ENCODE peak calls at places on chromosomes 6 and 20, in seven cellular contexts. One of them, this sample, is unnamed.

GRCh38 chr6:156687875-156688549 is 89.2 kb upstream of the ARID1B start:
- DNase-seq in AG09309: no peak
- DNase-seq in HL-60: no peak
- DNase-seq in PC-3: peak
- DNase-seq in CD8-positive, alpha-beta T cell: no peak
- DNase-seq in cardiac fibroblast: peak
- DNase-seq in endodermal cell: peak
- DNase-seq in this sample: peak

GRCh38 chr6:141398954-141399353 is 733.8 kb upstream of the GJE1 start:
- DNase-seq in HL-60: no peak
- DNase-seq in PC-3: no peak
- DNase-seq in cardiac fibroblast: no peak
- DNase-seq in endodermal cell: no peak
- DNase-seq in CD8-positive, alpha-beta T cell: no peak
- DNase-seq in AG09309: peak
- DNase-seq in this sample: no peak

GRCh38 chr6:160035693-160036330 is 66.9 kb downstream of the IGF2R start:
- DNase-seq in HL-60: no peak
- DNase-seq in AG09309: no peak
- DNase-seq in CD8-positive, alpha-beta T cell: no peak
- DNase-seq in cardiac fibroblast: no peak
- DNase-seq in PC-3: no peak
- DNase-seq in endodermal cell: peak
- DNase-seq in this sample: no peak

GRCh38 chr6:21708181-21708580 is 114.6 kb downstream of the SOX4 start:
- DNase-seq in HL-60: no peak
- DNase-seq in endodermal cell: no peak
- DNase-seq in cardiac fibroblast: no peak
- DNase-seq in CD8-positive, alpha-beta T cell: no peak
- DNase-seq in AG09309: no peak
- DNase-seq in PC-3: no peak
- DNase-seq in this sample: no peak

GRCh38 chr6:135331002-135331401 is 149.9 kb downstream of the MYB start:
- DNase-seq in AG09309: no peak
- DNase-seq in endodermal cell: no peak
- DNase-seq in HL-60: no peak
- DNase-seq in CD8-positive, alpha-beta T cell: no peak
- DNase-seq in PC-3: no peak
- DNase-seq in cardiac fibroblast: peak
- DNase-seq in this sample: no peak

GRCh38 chr20:14576478-14576877 is 239.1 kb upstream of the FLRT3 start:
- DNase-seq in AG09309: no peak
- DNase-seq in endodermal cell: no peak
- DNase-seq in CD8-positive, alpha-beta T cell: no peak
- DNase-seq in cardiac fibroblast: no peak
- DNase-seq in HL-60: no peak
- DNase-seq in PC-3: no peak
- DNase-seq in this sample: no peak

GRCh38 chr6:63787021-63787420 is 151.4 kb downstream of the PHF3 start:
- DNase-seq in PC-3: no peak
- DNase-seq in HL-60: peak
- DNase-seq in CD8-positive, alpha-beta T cell: no peak
- DNase-seq in AG09309: peak
- DNase-seq in endodermal cell: no peak
- DNase-seq in cardiac fibroblast: peak
- DNase-seq in this sample: peak

GRCh38 chr6:13308332-13308731 is 20.0 kb downstream of the TBC1D7 start:
- DNase-seq in PC-3: no peak
- DNase-seq in CD8-positive, alpha-beta T cell: no peak
- DNase-seq in cardiac fibroblast: no peak
- DNase-seq in HL-60: no peak
- DNase-seq in endodermal cell: no peak
- DNase-seq in AG09309: no peak
- DNase-seq in this sample: no peak

GRCh38 chr20:48832423-48832735 is 4.6 kb upstream of the PREX1 start:
- DNase-seq in AG09309: no peak
- DNase-seq in PC-3: no peak
- DNase-seq in CD8-positive, alpha-beta T cell: no peak
- DNase-seq in cardiac fibroblast: no peak
- DNase-seq in HL-60: peak
- DNase-seq in endodermal cell: no peak
- DNase-seq in this sample: no peak

GRCh38 chr6:118187568-118188164 is 280.6 kb downstream of the SLC35F1 start:
- DNase-seq in cardiac fibroblast: peak
- DNase-seq in endodermal cell: no peak
- DNase-seq in HL-60: no peak
- DNase-seq in AG09309: peak
- DNase-seq in CD8-positive, alpha-beta T cell: no peak
- DNase-seq in PC-3: no peak
- DNase-seq in this sample: peak

GRCh38 chr6:161200610-161201201 is 73.2 kb downstream of the AGPAT4 start:
- DNase-seq in HL-60: no peak
- DNase-seq in CD8-positive, alpha-beta T cell: no peak
- DNase-seq in AG09309: no peak
- DNase-seq in cardiac fibroblast: no peak
- DNase-seq in PC-3: no peak
- DNase-seq in endodermal cell: no peak
- DNase-seq in this sample: no peak

GRCh38 chr6:25486580-25486979 is 165.4 kb upstream of the SCGN start:
- DNase-seq in endodermal cell: no peak
- DNase-seq in cardiac fibroblast: no peak
- DNase-seq in AG09309: no peak
- DNase-seq in CD8-positive, alpha-beta T cell: no peak
- DNase-seq in PC-3: no peak
- DNase-seq in HL-60: no peak
- DNase-seq in this sample: no peak

GRCh38 chr6:130303436-130303835 is 62.4 kb upstream of the TMEM200A start:
- DNase-seq in cardiac fibroblast: peak
- DNase-seq in endodermal cell: no peak
- DNase-seq in AG09309: no peak
- DNase-seq in PC-3: no peak
- DNase-seq in HL-60: no peak
- DNase-seq in CD8-positive, alpha-beta T cell: no peak
- DNase-seq in this sample: peak

GRCh38 chr6:87203448-87204023 is 48.2 kb downstream of the ZNF292 start:
- DNase-seq in PC-3: no peak
- DNase-seq in AG09309: no peak
- DNase-seq in HL-60: no peak
- DNase-seq in endodermal cell: peak
- DNase-seq in CD8-positive, alpha-beta T cell: no peak
- DNase-seq in cardiac fibroblast: no peak
- DNase-seq in this sample: no peak

GRCh38 chr6:38239719-38240451 is 399.8 kb downstream of the BTBD9 start:
- DNase-seq in cardiac fibroblast: peak
- DNase-seq in PC-3: peak
- DNase-seq in AG09309: no peak
- DNase-seq in HL-60: no peak
- DNase-seq in CD8-positive, alpha-beta T cell: no peak
- DNase-seq in endodermal cell: peak
- DNase-seq in this sample: peak

GRCh38 chr6:118124851-118125250 is 217.8 kb downstream of the SLC35F1 start:
- DNase-seq in CD8-positive, alpha-beta T cell: no peak
- DNase-seq in cardiac fibroblast: no peak
- DNase-seq in endodermal cell: no peak
- DNase-seq in AG09309: no peak
- DNase-seq in HL-60: no peak
- DNase-seq in PC-3: no peak
- DNase-seq in this sample: no peak

GRCh38 chr6:37960139-37960935 is 140.8 kb downstream of the ZFAND3 start:
- DNase-seq in endodermal cell: no peak
- DNase-seq in PC-3: peak
- DNase-seq in HL-60: no peak
- DNase-seq in AG09309: no peak
- DNase-seq in CD8-positive, alpha-beta T cell: no peak
- DNase-seq in cardiac fibroblast: no peak
- DNase-seq in this sample: no peak

GRCh38 chr6:106961801-106962200 is 12.7 kb downstream of the CD24 start:
- DNase-seq in endodermal cell: no peak
- DNase-seq in AG09309: no peak
- DNase-seq in cardiac fibroblast: no peak
- DNase-seq in CD8-positive, alpha-beta T cell: no peak
- DNase-seq in HL-60: no peak
- DNase-seq in PC-3: no peak
- DNase-seq in this sample: no peak

GRCh38 chr20:21052241-21052640 is 53.9 kb downstream of the LINC00237 start:
- DNase-seq in endodermal cell: no peak
- DNase-seq in cardiac fibroblast: no peak
- DNase-seq in PC-3: no peak
- DNase-seq in AG09309: no peak
- DNase-seq in CD8-positive, alpha-beta T cell: no peak
- DNase-seq in HL-60: no peak
- DNase-seq in this sample: no peak

GRCh38 chr6:64121166-64121565 is 485.6 kb downstream of the PHF3 start:
- DNase-seq in endodermal cell: no peak
- DNase-seq in CD8-positive, alpha-beta T cell: no peak
- DNase-seq in PC-3: no peak
- DNase-seq in HL-60: no peak
- DNase-seq in cardiac fibroblast: no peak
- DNase-seq in AG09309: no peak
- DNase-seq in this sample: no peak

GRCh38 chr6:18260448-18261106 is 3.8 kb downstream of the DEK start:
- DNase-seq in AG09309: no peak
- DNase-seq in endodermal cell: peak
- DNase-seq in PC-3: peak
- DNase-seq in CD8-positive, alpha-beta T cell: no peak
- DNase-seq in HL-60: no peak
- DNase-seq in cardiac fibroblast: peak
- DNase-seq in this sample: no peak

DNA sequence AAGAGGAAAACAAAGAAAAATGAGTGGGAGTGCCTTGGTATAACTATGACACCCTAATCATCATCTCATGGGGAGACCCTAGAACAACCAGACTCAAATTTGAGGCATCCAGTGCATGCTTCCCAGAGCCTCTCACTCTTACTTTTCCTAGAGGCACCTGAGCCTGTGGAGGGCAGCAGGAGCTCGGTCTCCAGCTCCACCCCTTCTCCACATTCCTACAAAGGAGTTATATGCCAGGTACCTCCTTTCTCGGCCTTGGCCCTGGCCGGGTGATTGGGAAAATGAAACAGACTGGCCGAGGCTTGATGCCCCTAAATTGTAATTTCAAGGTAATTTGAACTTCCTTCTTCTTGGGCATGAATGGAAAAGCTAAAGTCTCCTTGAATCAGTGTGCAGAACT is 761.2 kb upstream of the CHD6 start:
- DNase-seq in endodermal cell: peak
- DNase-seq in CD8-positive, alpha-beta T cell: no peak
- DNase-seq in PC-3: no peak
- DNase-seq in HL-60: no peak
- DNase-seq in AG09309: no peak
- DNase-seq in cardiac fibroblast: no peak
- DNase-seq in this sample: no peak
- TF ChIP-seq CTCF in endodermal cell: no peak
- TF ChIP-seq CTCF in CD8-positive, alpha-beta T cell: no peak
- TF ChIP-seq CTCF in PC-3: no peak
- TF ChIP-seq CTCF in HL-60: no peak
- TF ChIP-seq CTCF in AG09309: no peak
- TF ChIP-seq CTCF in cardiac fibroblast: no peak
- TF ChIP-seq CTCF in this sample: no peak

GRCh38 chr6:148240866-148241477 is 101.7 kb upstream of the SASH1 start:
- DNase-seq in CD8-positive, alpha-beta T cell: no peak
- DNase-seq in AG09309: peak
- DNase-seq in cardiac fibroblast: peak
- DNase-seq in PC-3: no peak
- DNase-seq in HL-60: no peak
- DNase-seq in endodermal cell: no peak
- DNase-seq in this sample: peak

GRCh38 chr6:148239777-148240462 is 102.7 kb upstream of the SASH1 start:
- DNase-seq in AG09309: no peak
- DNase-seq in cardiac fibroblast: peak
- DNase-seq in PC-3: no peak
- DNase-seq in CD8-positive, alpha-beta T cell: no peak
- DNase-seq in HL-60: no peak
- DNase-seq in endodermal cell: no peak
- DNase-seq in this sample: peak

GRCh38 chr6:148242180-148242579 is 100.5 kb upstream of the SASH1 start:
- DNase-seq in endodermal cell: no peak
- DNase-seq in PC-3: no peak
- DNase-seq in HL-60: no peak
- DNase-seq in AG09309: peak
- DNase-seq in CD8-positive, alpha-beta T cell: no peak
- DNase-seq in cardiac fibroblast: peak
- DNase-seq in this sample: no peak

GRCh38 chr6:148239215-148239614 is 103.4 kb upstream of the SASH1 start:
- DNase-seq in endodermal cell: no peak
- DNase-seq in CD8-positive, alpha-beta T cell: no peak
- DNase-seq in cardiac fibroblast: no peak
- DNase-seq in AG09309: no peak
- DNase-seq in HL-60: no peak
- DNase-seq in PC-3: no peak
- DNase-seq in this sample: no peak

DNA sequence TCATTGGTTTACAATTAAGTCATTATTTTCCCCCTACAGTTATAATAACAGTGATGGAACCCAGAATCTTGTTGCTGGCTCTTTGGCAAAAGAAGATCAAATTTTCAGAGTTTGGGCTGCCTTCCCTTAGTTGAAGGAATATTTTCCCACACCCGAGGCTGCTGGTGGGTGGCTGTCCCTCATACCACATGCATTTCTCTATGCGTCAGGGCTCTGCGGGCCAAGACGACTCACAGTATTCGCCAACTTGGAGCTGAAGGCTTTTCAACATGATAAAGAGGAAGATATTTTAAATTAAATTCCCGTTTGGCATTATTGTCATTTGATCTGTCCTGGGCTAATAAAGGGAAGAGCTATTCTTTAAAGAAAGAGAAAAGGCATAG is 102.2 kb upstream of the SASH1 start:
- DNase-seq in HL-60: no peak
- DNase-seq in endodermal cell: no peak
- DNase-seq in AG09309: peak
- DNase-seq in PC-3: no peak
- DNase-seq in CD8-positive, alpha-beta T cell: no peak
- DNase-seq in cardiac fibroblast: peak
- DNase-seq in this sample: peak
- H3K4me3 ChIP-seq in HL-60: no peak
- H3K4me3 ChIP-seq in endodermal cell: no peak
- H3K4me3 ChIP-seq in AG09309: no peak
- H3K4me3 ChIP-seq in PC-3: no peak
- H3K4me3 ChIP-seq in CD8-positive, alpha-beta T cell: no peak
- H3K4me3 ChIP-seq in cardiac fibroblast: no peak
- H3K4me3 ChIP-seq in this sample: no peak

DNA sequence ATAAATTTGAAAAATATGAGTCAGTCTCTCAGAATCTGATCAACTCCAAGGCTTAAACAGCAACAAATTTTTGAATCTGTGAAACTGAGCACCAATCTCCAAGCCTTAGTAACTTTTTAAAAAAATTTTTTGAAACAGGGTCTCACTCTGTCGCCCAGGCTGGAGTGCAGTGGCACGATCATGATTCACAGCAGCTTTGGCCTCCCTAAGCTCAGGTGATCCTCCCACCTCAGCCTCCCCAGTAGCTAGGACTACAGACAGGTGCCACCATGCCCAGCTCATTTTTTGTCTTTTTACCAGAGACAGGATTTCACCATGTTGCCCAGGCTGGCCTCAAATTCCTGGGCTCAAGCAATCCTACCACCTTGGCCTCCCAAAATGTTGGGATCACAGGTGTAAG is 207.9 kb upstream of the TCF21 start:
- DNase-seq in AG09309: no peak
- DNase-seq in HL-60: no peak
- DNase-seq in cardiac fibroblast: no peak
- DNase-seq in endodermal cell: no peak
- DNase-seq in PC-3: no peak
- DNase-seq in CD8-positive, alpha-beta T cell: no peak
- DNase-seq in this sample: no peak
- TF ChIP-seq CTCF in AG09309: no peak
- TF ChIP-seq CTCF in HL-60: no peak
- TF ChIP-seq CTCF in cardiac fibroblast: no peak
- TF ChIP-seq CTCF in endodermal cell: no peak
- TF ChIP-seq CTCF in PC-3: no peak
- TF ChIP-seq CTCF in CD8-positive, alpha-beta T cell: no peak
- TF ChIP-seq CTCF in this sample: no peak

GRCh38 chr20:63204362-63204761 is 11.6 kb downstream of the YTHDF1 start:
- DNase-seq in HL-60: no peak
- DNase-seq in cardiac fibroblast: no peak
- DNase-seq in CD8-positive, alpha-beta T cell: no peak
- DNase-seq in endodermal cell: no peak
- DNase-seq in AG09309: no peak
- DNase-seq in PC-3: no peak
- DNase-seq in this sample: no peak
- H3K4me3 ChIP-seq in HL-60: no peak
- H3K4me3 ChIP-seq in cardiac fibroblast: no peak
- H3K4me3 ChIP-seq in CD8-positive, alpha-beta T cell: no peak
- H3K4me3 ChIP-seq in endodermal cell: no peak
- H3K4me3 ChIP-seq in AG09309: no peak
- H3K4me3 ChIP-seq in PC-3: no peak
- H3K4me3 ChIP-seq in this sample: no peak

This sample was measured in fibroblast of villous mesenchyme.